ENCODE peak calls at places on chromosomes 2 and 18, in seven cellular contexts. V is fibroblast of pulmonary artery; Z is kidney epithelial cell; K is NCI-H82; Y is activated T-cell treated with anti-CD3 and anti-CD28 coated beads, Interleukin-2, amount 50 U/mL, for 72 hours; E is prostate gland; D is RCC 7860. P is an unnamed sample.

GRCh38 chr2:241018051-241018891 is 19.9 kb downstream of the SNED1 start:
- DNase-seq in V (no peak), Z (no peak), K (no peak), Y (no peak), E (peak; percentile 3), D (no peak), P (no peak)

GRCh38 chr18:6810191-6810590 is 80.7 kb downstream of the ARHGAP28 start:
- DNase-seq in V (peak; percentile 73), Z (peak; percentile 9), K (no peak), Y (no peak), E (no peak), D (peak; percentile 6), P (no peak)

GRCh38 chr18:60248563-60249330 is 123.8 kb downstream of the MC4R start:
- DNase-seq in V (no peak), Z (no peak), K (no peak), Y (no peak), E (no peak), D (no peak), P (peak; percentile 21)

GRCh38 chr18:55706893-55707292 is 118.9 kb upstream of the TCF4 start:
- DNase-seq in V (peak; percentile 48), Z (no peak), K (no peak), Y (no peak), E (no peak), D (no peak), P (no peak)

GRCh38 chr2:37414470-37414949 is 70.1 kb downstream of the QPCT start:
- DNase-seq in V (peak; percentile 86), Z (no peak), K (peak; percentile 68), Y (no peak), E (no peak), D (peak; percentile 74), P (peak; percentile 75)

GRCh38 chr2:39618736-39619135 is 47.0 kb upstream of the TMEM178A start:
- DNase-seq in V (no peak), Z (no peak), K (no peak), Y (no peak), E (no peak), D (no peak), P (no peak)

GRCh38 chr18:10579079-10579867 is 53.4 kb downstream of the NAPG start:
- DNase-seq in V (peak; percentile 47), Z (no peak), K (no peak), Y (no peak), E (no peak), D (no peak), P (no peak)

GRCh38 chr2:227407601-227408089 is 19.9 kb upstream of the SCYGR1 start:
- DNase-seq in V (no peak), Z (no peak), K (peak; percentile 75), Y (no peak), E (no peak), D (no peak), P (peak; percentile 89)

GRCh38 chr18:79380816-79381806 is 14.6 kb upstream of the NFATC1 start:
- DNase-seq in V (peak; percentile 60), Z (no peak), K (peak; percentile 57), Y (peak; percentile 78), E (peak; percentile 52), D (no peak), P (peak; percentile 63)

GRCh38 chr2:217270089-217270800 is 410.4 kb upstream of the TNP1 start:
- DNase-seq in V (no peak), Z (no peak), K (no peak), Y (no peak), E (no peak), D (no peak), P (no peak)

GRCh38 chr2:145551661-145552060 is 1031.7 kb upstream of the ZEB2 start:
- DNase-seq in V (no peak), Z (no peak), K (no peak), Y (no peak), E (no peak), D (no peak), P (peak; percentile 90)

GRCh38 chr2:105708697-105709096 is 36.0 kb upstream of the NCK2 start:
- DNase-seq in V (no peak), Z (no peak), K (no peak), Y (no peak), E (no peak), D (no peak), P (no peak)

GRCh38 chr2:171568085-171568484 is 45.8 kb downstream of the CYBRD1 start:
- DNase-seq in V (no peak), Z (no peak), K (peak; percentile 30), Y (no peak), E (no peak), D (no peak), P (peak; percentile 16)

GRCh38 chr2:9273496-9273895 is 66.9 kb downstream of the ASAP2 start:
- DNase-seq in V (no peak), Z (no peak), K (no peak), Y (no peak), E (no peak), D (no peak), P (no peak)